ENCODE peak calls at places on chromosome X, in five cellular contexts. Y is esophagus squamous epithelium, N is cardiac fibroblast, H is MCF 10A, B is GM13976. C is an unnamed sample.

GRCh38 chrX:72568406-72569092 is 4.1 kb downstream of the HDAC8 start:
- DNase-seq in Y (no peak), N (peak), H (no peak), B (no peak), C (no peak)

GRCh38 chrX:120308959-120309872 is 2.0 kb downstream of the TMEM255A start:
- DNase-seq in Y (peak), N (peak), H (peak), B (peak), C (peak)

GRCh38 chrX:136754641-136755040 is 26.1 kb downstream of the ARHGEF6 start:
- DNase-seq in Y (no peak), N (peak), H (no peak), B (no peak), C (no peak)

GRCh38 chrX:137574102-137574783 is 8.3 kb downstream of the ZIC3 start:
- DNase-seq in Y (no peak), N (no peak), H (no peak), B (no peak), C (no peak)

GRCh38 chrX:1435241-1435900 is 17.3 kb downstream of the ASMTL start:
- DNase-seq in Y (no peak), N (no peak), H (no peak), B (no peak), C (no peak)

GRCh38 chrX:119041175-119041574 is 31.6 kb upstream of the CT47C1 start:
- DNase-seq in Y (no peak), N (peak), H (peak), B (no peak), C (peak)

GRCh38 chrX:13790206-13791131 is 26.4 kb downstream of the GPM6B start:
- DNase-seq in Y (no peak), N (peak), H (peak), B (no peak), C (no peak)

GRCh38 chrX:153684447-153685178 is 3.1 kb upstream of the SLC6A8 start:
- DNase-seq in Y (no peak), N (no peak), H (no peak), B (no peak), C (no peak)

GRCh38 chrX:145502670-145503069 is 255.4 kb downstream of the SPANXN1 start:
- DNase-seq in Y (no peak), N (no peak), H (no peak), B (no peak), C (no peak)

GRCh38 chrX:51332188-51332942 is at the start of gene NUDT10:
- DNase-seq in Y (no peak), N (peak), H (no peak), B (peak), C (no peak)

GRCh38 chrX:115330498-115331138 is 41.1 kb downstream of the LUZP4 start:
- DNase-seq in Y (no peak), N (peak), H (peak), B (peak), C (peak)

GRCh38 chrX:115957862-115958490 is 212.6 kb upstream of the AGTR2 start:
- DNase-seq in Y (no peak), N (no peak), H (peak), B (peak), C (no peak)

GRCh38 chrX:1582686-1583437 is 8.5 kb upstream of the AKAP17A start:
- DNase-seq in Y (no peak), N (no peak), H (peak), B (peak), C (peak)

GRCh38 chrX:56800801-56801200 is 71.8 kb downstream of the NBDY start:
- DNase-seq in Y (no peak), N (no peak), H (no peak), B (peak), C (no peak)
- TF ChIP-seq CTCF in Y (no peak), N (no peak), H (no peak), B (no peak), C (no peak)

GRCh38 chrX:27622883-27623282 is 32.7 kb downstream of the DCAF8L2 start:
- DNase-seq in Y (no peak), N (no peak), H (no peak), B (no peak), C (no peak)

GRCh38 chrX:27619459-27619858 is 29.3 kb downstream of the DCAF8L2 start:
- DNase-seq in Y (no peak), N (peak), H (no peak), B (no peak), C (no peak)

DNA sequence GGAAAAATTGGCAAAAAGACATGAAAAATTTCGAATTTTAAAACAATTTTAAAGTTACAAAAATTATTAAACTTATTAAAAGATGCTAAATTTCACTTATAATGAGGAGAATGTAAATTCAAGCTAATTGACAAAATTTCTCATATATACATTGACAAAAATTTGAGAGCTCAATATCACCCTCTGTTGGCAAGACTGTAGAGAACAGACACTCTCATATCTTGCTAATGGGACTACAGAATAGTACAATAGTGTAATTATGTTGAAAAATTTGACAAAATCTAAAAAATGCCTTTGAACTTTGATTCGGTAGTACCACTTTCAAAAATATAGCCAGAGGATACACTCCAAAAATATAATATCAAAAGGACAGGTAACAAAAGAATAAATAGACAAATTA is 29.8 kb downstream of the DCAF8L2 start:
- DNase-seq in Y (no peak), N (peak), H (peak), B (no peak), C (peak)
- TF ChIP-seq CTCF in Y (no peak), N (peak), H (peak), B (no peak), C (peak)

GRCh38 chrX:46180258-46180687 is 364.9 kb downstream of the ZNF674 start:
- DNase-seq in Y (no peak), N (peak), H (peak), B (no peak), C (peak)

GRCh38 chrX:46184749-46185148 is 360.5 kb downstream of the ZNF674 start:
- DNase-seq in Y (no peak), N (no peak), H (no peak), B (no peak), C (no peak)

GRCh38 chrX:46178763-46179162 is 366.5 kb downstream of the ZNF674 start:
- DNase-seq in Y (no peak), N (no peak), H (no peak), B (no peak), C (no peak)

GRCh38 chrX:46179748-46180147 is 365.5 kb downstream of the ZNF674 start:
- DNase-seq in Y (no peak), N (no peak), H (no peak), B (no peak), C (no peak)
- TF ChIP-seq CTCF in Y (no peak), N (no peak), H (no peak), B (no peak), C (no peak)

DNA sequence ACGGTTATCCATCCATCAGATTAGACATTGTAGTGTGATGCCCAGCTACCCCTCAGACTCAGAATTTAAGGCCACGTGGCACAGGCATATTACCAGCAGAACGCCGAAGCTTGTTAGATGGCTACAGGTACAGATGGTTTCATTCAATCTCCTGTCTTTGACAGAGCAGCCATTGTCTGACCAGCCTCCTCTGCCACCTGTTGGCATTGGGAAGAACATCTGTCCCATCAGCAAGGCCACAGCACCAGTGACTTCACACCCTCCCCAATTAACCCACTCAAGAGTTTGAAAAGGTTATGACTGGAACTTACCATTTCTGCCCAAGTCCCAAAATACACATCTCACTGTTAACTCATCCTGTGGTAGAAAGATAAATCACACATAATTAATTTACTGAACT is 22.0 kb upstream of the PHKA2 start:
- DNase-seq in Y (no peak), N (no peak), H (no peak), B (no peak), C (peak)
- TF ChIP-seq CTCF in Y (no peak), N (no peak), H (no peak), B (no peak), C (no peak)

GRCh38 chrX:43702079-43702524 is 46.0 kb downstream of the MAOA start:
- DNase-seq in Y (no peak), N (no peak), H (no peak), B (no peak), C (no peak)

GRCh38 chrX:43702660-43703059 is 46.6 kb downstream of the MAOA start:
- DNase-seq in Y (no peak), N (no peak), H (no peak), B (no peak), C (no peak)

GRCh38 chrX:43707812-43708548 is 51.9 kb downstream of the MAOA start:
- DNase-seq in Y (no peak), N (peak), H (peak), B (no peak), C (no peak)

GRCh38 chrX:43706786-43707185 is 50.7 kb downstream of the MAOA start:
- DNase-seq in Y (no peak), N (peak), H (peak), B (no peak), C (no peak)

GRCh38 chrX:43703211-43703791 is 47.2 kb downstream of the MAOA start:
- DNase-seq in Y (no peak), N (peak), H (peak), B (no peak), C (no peak)
- TF ChIP-seq CTCF in Y (no peak), N (no peak), H (no peak), B (no peak), C (no peak)

GRCh38 chrX:68132749-68133148 is 300.5 kb downstream of the OPHN1 start:
- DNase-seq in Y (no peak), N (no peak), H (no peak), B (no peak), C (no peak)
- TF ChIP-seq CTCF in Y (no peak), N (no peak), H (no peak), B (no peak), C (no peak)

DNA sequence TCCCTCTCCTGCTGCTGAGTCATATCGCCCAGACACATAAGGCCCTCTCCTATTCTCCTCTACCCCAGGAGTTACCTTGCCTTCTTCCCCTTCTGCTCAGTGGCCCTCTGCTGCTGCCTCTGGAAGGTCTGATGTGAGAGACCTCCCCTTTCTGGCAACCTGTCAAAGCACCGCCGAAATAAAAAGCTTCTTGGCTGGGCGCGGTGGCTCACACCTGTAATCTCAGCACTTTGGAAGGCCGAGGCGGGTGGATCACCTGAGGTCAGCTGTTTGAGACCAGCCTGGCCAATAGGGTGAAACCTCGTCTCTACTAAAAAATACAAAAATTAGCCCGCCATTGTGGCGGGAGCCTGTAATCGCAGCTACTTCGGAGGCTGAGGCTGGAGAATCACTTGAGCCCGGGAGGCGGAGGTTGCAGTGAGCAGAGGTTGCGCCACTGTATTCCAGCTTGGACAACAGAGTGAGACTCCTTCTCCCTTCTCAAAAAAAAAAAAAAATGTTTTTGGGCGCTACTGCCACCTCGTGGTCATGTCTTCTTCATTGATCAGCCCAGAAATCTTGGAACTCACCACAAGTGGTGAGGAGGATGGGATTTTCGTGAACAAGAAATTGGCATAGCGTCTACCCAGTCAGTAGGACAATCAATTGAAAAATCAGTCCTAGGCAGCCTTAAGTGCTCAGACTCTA is 8.6 kb upstream of the ZXDA start:
- DNase-seq in Y (no peak), N (peak), H (peak), B (no peak), C (peak)
- TF ChIP-seq CTCF in Y (peak), N (peak), H (peak), B (peak), C (peak)

GRCh38 chrX:38452603-38453002 is 100.2 kb downstream of the OTC start:
- DNase-seq in Y (no peak), N (no peak), H (no peak), B (no peak), C (no peak)

GRCh38 chrX:38462257-38462656 is 99.1 kb upstream of the TSPAN7 start:
- DNase-seq in Y (no peak), N (no peak), H (no peak), B (no peak), C (no peak)

GRCh38 chrX:38458071-38458470 is 103.3 kb upstream of the TSPAN7 start:
- DNase-seq in Y (no peak), N (no peak), H (peak), B (no peak), C (no peak)
- TF ChIP-seq CTCF in Y (no peak), N (no peak), H (no peak), B (no peak), C (no peak)

GRCh38 chrX:19544693-19545305 is 29.5 kb upstream of the MAP3K15 start:
- DNase-seq in Y (no peak), N (peak), H (peak), B (peak), C (peak)
- TF ChIP-seq CTCF in Y (no peak), N (peak), H (peak), B (peak), C (peak)